ENCODE peak calls at places on chromosomes 2 and 18, in eight cellular contexts. One of them, this sample, is unnamed.

GRCh38 chr2:233439191-233439590 is 84.9 kb downstream of the DGKD start:
- DNase-seq in A549: no peak
- DNase-seq in kidney: no peak
- DNase-seq in fibroblast of lung: no peak
- DNase-seq in AG10803: no peak
- DNase-seq in MCF 10A: no peak
- DNase-seq in RWPE1: no peak
- DNase-seq in progenitor cell of endocrine pancreas: no peak
- DNase-seq in this sample: no peak

GRCh38 chr18:31657823-31658669 is 26.3 kb downstream of the B4GALT6 start:
- DNase-seq in fibroblast of lung: no peak
- DNase-seq in A549: no peak
- DNase-seq in MCF 10A: no peak
- DNase-seq in progenitor cell of endocrine pancreas: no peak
- DNase-seq in AG10803: no peak
- DNase-seq in RWPE1: no peak
- DNase-seq in kidney: no peak
- DNase-seq in this sample: no peak

GRCh38 chr2:69238449-69239031 is 148.5 kb downstream of the GFPT1 start:
- DNase-seq in RWPE1: no peak
- DNase-seq in AG10803: peak
- DNase-seq in fibroblast of lung: peak
- DNase-seq in A549: no peak
- DNase-seq in MCF 10A: no peak
- DNase-seq in kidney: no peak
- DNase-seq in progenitor cell of endocrine pancreas: no peak
- DNase-seq in this sample: no peak

GRCh38 chr2:128292599-128293425 is 25.9 kb downstream of the HS6ST1 start:
- DNase-seq in A549: no peak
- DNase-seq in RWPE1: peak
- DNase-seq in progenitor cell of endocrine pancreas: no peak
- DNase-seq in MCF 10A: peak
- DNase-seq in fibroblast of lung: no peak
- DNase-seq in kidney: peak
- DNase-seq in AG10803: no peak
- DNase-seq in this sample: no peak

GRCh38 chr2:96154506-96155380 is 9.5 kb upstream of the DUSP2 start:
- DNase-seq in MCF 10A: no peak
- DNase-seq in progenitor cell of endocrine pancreas: no peak
- DNase-seq in fibroblast of lung: no peak
- DNase-seq in kidney: no peak
- DNase-seq in RWPE1: no peak
- DNase-seq in A549: no peak
- DNase-seq in AG10803: no peak
- DNase-seq in this sample: no peak

GRCh38 chr2:50143822-50144575 is 887.9 kb downstream of the NRXN1 start:
- DNase-seq in A549: peak
- DNase-seq in kidney: no peak
- DNase-seq in MCF 10A: peak
- DNase-seq in progenitor cell of endocrine pancreas: no peak
- DNase-seq in fibroblast of lung: peak
- DNase-seq in RWPE1: peak
- DNase-seq in AG10803: peak
- DNase-seq in this sample: no peak

GRCh38 chr2:6780765-6781274 is 84.9 kb downstream of the CMPK2 start:
- DNase-seq in MCF 10A: peak
- DNase-seq in RWPE1: no peak
- DNase-seq in progenitor cell of endocrine pancreas: no peak
- DNase-seq in A549: no peak
- DNase-seq in fibroblast of lung: peak
- DNase-seq in AG10803: peak
- DNase-seq in kidney: peak
- DNase-seq in this sample: no peak

GRCh38 chr2:227802882-227803281 is 10.8 kb upstream of the CCL20 start:
- DNase-seq in RWPE1: no peak
- DNase-seq in progenitor cell of endocrine pancreas: no peak
- DNase-seq in MCF 10A: no peak
- DNase-seq in kidney: no peak
- DNase-seq in AG10803: no peak
- DNase-seq in fibroblast of lung: no peak
- DNase-seq in A549: no peak
- DNase-seq in this sample: no peak

GRCh38 chr2:178163395-178163794 is 30.9 kb upstream of the OSBPL6 start:
- DNase-seq in fibroblast of lung: no peak
- DNase-seq in kidney: no peak
- DNase-seq in MCF 10A: peak
- DNase-seq in RWPE1: no peak
- DNase-seq in A549: no peak
- DNase-seq in progenitor cell of endocrine pancreas: no peak
- DNase-seq in AG10803: no peak
- DNase-seq in this sample: no peak

GRCh38 chr18:67199993-67200617 is 316.4 kb downstream of the DSEL start:
- DNase-seq in A549: peak
- DNase-seq in kidney: no peak
- DNase-seq in AG10803: peak
- DNase-seq in RWPE1: peak
- DNase-seq in progenitor cell of endocrine pancreas: no peak
- DNase-seq in MCF 10A: peak
- DNase-seq in fibroblast of lung: peak
- DNase-seq in this sample: no peak

GRCh38 chr2:44124502-44124901 is 44.2 kb upstream of the PPM1B start:
- DNase-seq in AG10803: no peak
- DNase-seq in MCF 10A: no peak
- DNase-seq in progenitor cell of endocrine pancreas: no peak
- DNase-seq in RWPE1: no peak
- DNase-seq in A549: no peak
- DNase-seq in fibroblast of lung: no peak
- DNase-seq in kidney: no peak
- DNase-seq in this sample: no peak

GRCh38 chr2:74177697-74178096 is 982 bp downstream of the MOB1A start:
- DNase-seq in RWPE1: no peak
- DNase-seq in A549: no peak
- DNase-seq in MCF 10A: no peak
- DNase-seq in fibroblast of lung: peak
- DNase-seq in progenitor cell of endocrine pancreas: no peak
- DNase-seq in kidney: no peak
- DNase-seq in AG10803: no peak
- DNase-seq in this sample: no peak

GRCh38 chr2:165837122-165837521 is 43.1 kb upstream of the GALNT3 start:
- DNase-seq in kidney: no peak
- DNase-seq in AG10803: peak
- DNase-seq in fibroblast of lung: no peak
- DNase-seq in MCF 10A: peak
- DNase-seq in A549: no peak
- DNase-seq in progenitor cell of endocrine pancreas: no peak
- DNase-seq in RWPE1: peak
- DNase-seq in this sample: no peak

GRCh38 chr2:205754924-205755321 is 72.6 kb downstream of the NRP2 start:
- DNase-seq in progenitor cell of endocrine pancreas: no peak
- DNase-seq in kidney: peak
- DNase-seq in RWPE1: no peak
- DNase-seq in MCF 10A: peak
- DNase-seq in AG10803: peak
- DNase-seq in fibroblast of lung: peak
- DNase-seq in A549: peak
- DNase-seq in this sample: no peak

GRCh38 chr2:204018717-204019116 is 82.2 kb downstream of the ICOS start:
- DNase-seq in A549: no peak
- DNase-seq in progenitor cell of endocrine pancreas: no peak
- DNase-seq in fibroblast of lung: no peak
- DNase-seq in kidney: no peak
- DNase-seq in RWPE1: no peak
- DNase-seq in MCF 10A: no peak
- DNase-seq in AG10803: no peak
- DNase-seq in this sample: no peak

GRCh38 chr2:38653715-38654494 is 12.0 kb upstream of the GALM start:
- DNase-seq in progenitor cell of endocrine pancreas: no peak
- DNase-seq in kidney: no peak
- DNase-seq in A549: no peak
- DNase-seq in MCF 10A: no peak
- DNase-seq in AG10803: no peak
- DNase-seq in fibroblast of lung: no peak
- DNase-seq in RWPE1: peak
- DNase-seq in this sample: no peak

GRCh38 chr2:189982777-189983394 is 79.6 kb downstream of the MSTN start:
- DNase-seq in A549: peak
- DNase-seq in MCF 10A: peak
- DNase-seq in kidney: no peak
- DNase-seq in RWPE1: no peak
- DNase-seq in progenitor cell of endocrine pancreas: no peak
- DNase-seq in AG10803: no peak
- DNase-seq in fibroblast of lung: no peak
- DNase-seq in this sample: no peak

GRCh38 chr2:239339726-239340654 is 60.8 kb downstream of the HDAC4 start:
- DNase-seq in A549: no peak
- DNase-seq in MCF 10A: no peak
- DNase-seq in fibroblast of lung: no peak
- DNase-seq in AG10803: no peak
- DNase-seq in RWPE1: no peak
- DNase-seq in progenitor cell of endocrine pancreas: no peak
- DNase-seq in kidney: no peak
- DNase-seq in this sample: no peak

GRCh38 chr18:13539050-13539449 is 187.3 kb downstream of the FAM210A start:
- DNase-seq in A549: no peak
- DNase-seq in fibroblast of lung: no peak
- DNase-seq in progenitor cell of endocrine pancreas: no peak
- DNase-seq in RWPE1: no peak
- DNase-seq in AG10803: no peak
- DNase-seq in kidney: no peak
- DNase-seq in MCF 10A: no peak
- DNase-seq in this sample: no peak

GRCh38 chr18:8895341-8895740 is 190.0 kb downstream of the MTCL1 start:
- DNase-seq in MCF 10A: no peak
- DNase-seq in kidney: no peak
- DNase-seq in RWPE1: no peak
- DNase-seq in A549: no peak
- DNase-seq in fibroblast of lung: no peak
- DNase-seq in AG10803: peak
- DNase-seq in progenitor cell of endocrine pancreas: no peak
- DNase-seq in this sample: no peak

GRCh38 chr2:184599875-184600227 is 1.5 kb downstream of the ZNF804A start:
- DNase-seq in RWPE1: no peak
- DNase-seq in MCF 10A: peak
- DNase-seq in progenitor cell of endocrine pancreas: no peak
- DNase-seq in AG10803: no peak
- DNase-seq in kidney: no peak
- DNase-seq in A549: no peak
- DNase-seq in fibroblast of lung: peak
- DNase-seq in this sample: no peak

GRCh38 chr2:171957061-171957460 is 34.8 kb downstream of the HAT1 start:
- DNase-seq in A549: no peak
- DNase-seq in MCF 10A: peak
- DNase-seq in AG10803: peak
- DNase-seq in fibroblast of lung: peak
- DNase-seq in progenitor cell of endocrine pancreas: no peak
- DNase-seq in kidney: no peak
- DNase-seq in RWPE1: no peak
- DNase-seq in this sample: no peak

GRCh38 chr2:145874466-145874865 is 1354.5 kb upstream of the ZEB2 start:
- DNase-seq in RWPE1: peak
- DNase-seq in A549: no peak
- DNase-seq in progenitor cell of endocrine pancreas: no peak
- DNase-seq in AG10803: peak
- DNase-seq in MCF 10A: peak
- DNase-seq in kidney: no peak
- DNase-seq in fibroblast of lung: peak
- DNase-seq in this sample: no peak

GRCh38 chr18:13139885-13140450 is 78.6 kb upstream of the LDLRAD4 start:
- DNase-seq in AG10803: no peak
- DNase-seq in kidney: no peak
- DNase-seq in A549: no peak
- DNase-seq in progenitor cell of endocrine pancreas: no peak
- DNase-seq in RWPE1: no peak
- DNase-seq in MCF 10A: no peak
- DNase-seq in fibroblast of lung: no peak
- DNase-seq in this sample: no peak

GRCh38 chr2:106983305-106983704 is 97.3 kb upstream of the ST6GAL2 start:
- DNase-seq in A549: no peak
- DNase-seq in progenitor cell of endocrine pancreas: no peak
- DNase-seq in fibroblast of lung: no peak
- DNase-seq in RWPE1: no peak
- DNase-seq in MCF 10A: no peak
- DNase-seq in AG10803: peak
- DNase-seq in kidney: no peak
- DNase-seq in this sample: no peak

DNA sequence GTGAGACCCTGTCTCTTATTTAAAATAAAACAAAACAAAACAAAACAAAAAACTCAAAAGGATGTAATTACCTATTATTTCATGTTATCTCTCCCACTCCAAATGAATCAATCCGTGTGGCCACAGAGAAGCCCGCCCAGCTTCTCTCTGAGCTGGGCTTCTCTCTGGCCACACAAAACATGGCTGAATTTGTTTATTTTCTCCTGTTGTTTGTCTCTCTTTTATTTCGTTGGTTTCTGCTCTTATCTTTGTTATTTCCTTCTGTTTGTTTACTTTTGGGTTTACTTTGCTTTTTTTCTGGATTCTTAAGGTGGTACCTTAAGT is 1.5 kb upstream of the TRABD2A start:
- DNase-seq in kidney: no peak
- DNase-seq in progenitor cell of endocrine pancreas: no peak
- DNase-seq in AG10803: no peak
- DNase-seq in RWPE1: no peak
- DNase-seq in A549: no peak
- DNase-seq in fibroblast of lung: no peak
- DNase-seq in MCF 10A: no peak
- DNase-seq in this sample: no peak
- TF ChIP-seq CTCF in kidney: no peak
- TF ChIP-seq CTCF in progenitor cell of endocrine pancreas: no peak
- TF ChIP-seq CTCF in AG10803: no peak
- TF ChIP-seq CTCF in RWPE1: peak
- TF ChIP-seq CTCF in A549: no peak
- TF ChIP-seq CTCF in fibroblast of lung: no peak
- TF ChIP-seq CTCF in MCF 10A: no peak
- TF ChIP-seq CTCF in this sample: no peak

GRCh38 chr2:167856190-167856589 is 391.2 kb downstream of the STK39 start:
- DNase-seq in kidney: no peak
- DNase-seq in MCF 10A: no peak
- DNase-seq in A549: no peak
- DNase-seq in AG10803: no peak
- DNase-seq in fibroblast of lung: no peak
- DNase-seq in progenitor cell of endocrine pancreas: no peak
- DNase-seq in RWPE1: no peak
- DNase-seq in this sample: no peak
- TF ChIP-seq CTCF in kidney: no peak
- TF ChIP-seq CTCF in MCF 10A: no peak
- TF ChIP-seq CTCF in A549: no peak
- TF ChIP-seq CTCF in AG10803: no peak
- TF ChIP-seq CTCF in fibroblast of lung: no peak
- TF ChIP-seq CTCF in progenitor cell of endocrine pancreas: no peak
- TF ChIP-seq CTCF in RWPE1: no peak
- TF ChIP-seq CTCF in this sample: no peak

GRCh38 chr2:232432598-232433184 is 23.3 kb upstream of the ALPI start:
- DNase-seq in A549: no peak
- DNase-seq in progenitor cell of endocrine pancreas: no peak
- DNase-seq in RWPE1: no peak
- DNase-seq in fibroblast of lung: no peak
- DNase-seq in kidney: peak
- DNase-seq in MCF 10A: no peak
- DNase-seq in AG10803: no peak
- DNase-seq in this sample: no peak
- TF ChIP-seq CTCF in A549: no peak
- TF ChIP-seq CTCF in progenitor cell of endocrine pancreas: peak
- TF ChIP-seq CTCF in RWPE1: no peak
- TF ChIP-seq CTCF in fibroblast of lung: no peak
- TF ChIP-seq CTCF in kidney: no peak
- TF ChIP-seq CTCF in MCF 10A: no peak
- TF ChIP-seq CTCF in AG10803: no peak
- TF ChIP-seq CTCF in this sample: no peak

GRCh38 chr2:224837558-224837957 is 121.4 kb upstream of the CCDC195 start:
- DNase-seq in progenitor cell of endocrine pancreas: no peak
- DNase-seq in RWPE1: peak
- DNase-seq in A549: no peak
- DNase-seq in MCF 10A: peak
- DNase-seq in AG10803: peak
- DNase-seq in kidney: no peak
- DNase-seq in fibroblast of lung: peak
- DNase-seq in this sample: no peak
- TF ChIP-seq CTCF in progenitor cell of endocrine pancreas: no peak
- TF ChIP-seq CTCF in RWPE1: no peak
- TF ChIP-seq CTCF in A549: no peak
- TF ChIP-seq CTCF in MCF 10A: no peak
- TF ChIP-seq CTCF in AG10803: peak
- TF ChIP-seq CTCF in kidney: no peak
- TF ChIP-seq CTCF in fibroblast of lung: no peak
- TF ChIP-seq CTCF in this sample: no peak